ENCODE peak calls at places on chromosomes 4 and X, in nine cellular contexts. One of them, this sample, is unnamed.

GRCh38 chr4:110046588-110047049 is 133.9 kb downstream of the EGF start:
- DNase-seq in GM12892: no peak
- DNase-seq in naive B cell: no peak
- DNase-seq in activated CD8-positive, alpha-beta memory T cell treated with anti-CD3 and anti-CD28 coated beads, Interleukin-2, amount 50 U/mL, for 4 hours: no peak
- DNase-seq in PC-3: peak; percentile 48
- DNase-seq in OCI-LY7: no peak
- DNase-seq in T1000: no peak
- DNase-seq in lung: no peak
- DNase-seq in left ventricle myocardium inferior: no peak
- DNase-seq in this sample: no peak

GRCh38 chr4:8642651-8643321 is 50.2 kb downstream of the CPZ start:
- DNase-seq in GM12892: no peak
- DNase-seq in naive B cell: no peak
- DNase-seq in activated CD8-positive, alpha-beta memory T cell treated with anti-CD3 and anti-CD28 coated beads, Interleukin-2, amount 50 U/mL, for 4 hours: no peak
- DNase-seq in PC-3: no peak
- DNase-seq in OCI-LY7: no peak
- DNase-seq in T1000: no peak
- DNase-seq in lung: no peak
- DNase-seq in left ventricle myocardium inferior: no peak
- DNase-seq in this sample: no peak

GRCh38 chrX:109936114-109936513 is 66.8 kb upstream of the TMEM164 start:
- DNase-seq in GM12892: no peak
- DNase-seq in naive B cell: no peak
- DNase-seq in activated CD8-positive, alpha-beta memory T cell treated with anti-CD3 and anti-CD28 coated beads, Interleukin-2, amount 50 U/mL, for 4 hours: no peak
- DNase-seq in PC-3: no peak
- DNase-seq in OCI-LY7: no peak
- DNase-seq in T1000: no peak
- DNase-seq in lung: no peak
- DNase-seq in left ventricle myocardium inferior: no peak
- DNase-seq in this sample: no peak

GRCh38 chr4:114692958-114693357 is 94.4 kb downstream of the UGT8 start:
- DNase-seq in GM12892: no peak
- DNase-seq in naive B cell: no peak
- DNase-seq in activated CD8-positive, alpha-beta memory T cell treated with anti-CD3 and anti-CD28 coated beads, Interleukin-2, amount 50 U/mL, for 4 hours: no peak
- DNase-seq in PC-3: no peak
- DNase-seq in OCI-LY7: no peak
- DNase-seq in T1000: no peak
- DNase-seq in lung: no peak
- DNase-seq in left ventricle myocardium inferior: no peak
- DNase-seq in this sample: no peak

GRCh38 chr4:36177946-36178345 is 66.4 kb downstream of the ARAP2 start:
- DNase-seq in GM12892: no peak
- DNase-seq in naive B cell: no peak
- DNase-seq in activated CD8-positive, alpha-beta memory T cell treated with anti-CD3 and anti-CD28 coated beads, Interleukin-2, amount 50 U/mL, for 4 hours: no peak
- DNase-seq in PC-3: peak; percentile 81
- DNase-seq in OCI-LY7: no peak
- DNase-seq in T1000: no peak
- DNase-seq in lung: no peak
- DNase-seq in left ventricle myocardium inferior: no peak
- DNase-seq in this sample: no peak

GRCh38 chr4:185352741-185353140 is 43.0 kb downstream of the LRP2BP start:
- DNase-seq in GM12892: no peak
- DNase-seq in naive B cell: no peak
- DNase-seq in activated CD8-positive, alpha-beta memory T cell treated with anti-CD3 and anti-CD28 coated beads, Interleukin-2, amount 50 U/mL, for 4 hours: no peak
- DNase-seq in PC-3: no peak
- DNase-seq in OCI-LY7: peak; percentile 8
- DNase-seq in T1000: no peak
- DNase-seq in lung: no peak
- DNase-seq in left ventricle myocardium inferior: no peak
- DNase-seq in this sample: no peak

GRCh38 chr4:6943012-6943869 is 33.6 kb downstream of the TBC1D14 start:
- DNase-seq in GM12892: no peak
- DNase-seq in naive B cell: no peak
- DNase-seq in activated CD8-positive, alpha-beta memory T cell treated with anti-CD3 and anti-CD28 coated beads, Interleukin-2, amount 50 U/mL, for 4 hours: no peak
- DNase-seq in PC-3: no peak
- DNase-seq in OCI-LY7: no peak
- DNase-seq in T1000: no peak
- DNase-seq in lung: no peak
- DNase-seq in left ventricle myocardium inferior: no peak
- DNase-seq in this sample: no peak

GRCh38 chr4:128876194-128876593 is 66.7 kb downstream of the JADE1 start:
- DNase-seq in GM12892: no peak
- DNase-seq in naive B cell: no peak
- DNase-seq in activated CD8-positive, alpha-beta memory T cell treated with anti-CD3 and anti-CD28 coated beads, Interleukin-2, amount 50 U/mL, for 4 hours: no peak
- DNase-seq in PC-3: no peak
- DNase-seq in OCI-LY7: no peak
- DNase-seq in T1000: no peak
- DNase-seq in lung: no peak
- DNase-seq in left ventricle myocardium inferior: no peak
- DNase-seq in this sample: no peak

GRCh38 chrX:38175140-38175539 is 45.5 kb downstream of the SRPX start:
- DNase-seq in GM12892: no peak
- DNase-seq in naive B cell: no peak
- DNase-seq in activated CD8-positive, alpha-beta memory T cell treated with anti-CD3 and anti-CD28 coated beads, Interleukin-2, amount 50 U/mL, for 4 hours: no peak
- DNase-seq in PC-3: peak; percentile 66
- DNase-seq in OCI-LY7: peak; percentile 37
- DNase-seq in T1000: no peak
- DNase-seq in lung: no peak
- DNase-seq in left ventricle myocardium inferior: no peak
- DNase-seq in this sample: no peak

GRCh38 chr4:76430519-76431388 is 4.3 kb upstream of the SHROOM3 start:
- DNase-seq in GM12892: no peak
- DNase-seq in naive B cell: peak; percentile 24
- DNase-seq in activated CD8-positive, alpha-beta memory T cell treated with anti-CD3 and anti-CD28 coated beads, Interleukin-2, amount 50 U/mL, for 4 hours: no peak
- DNase-seq in PC-3: peak; percentile 71
- DNase-seq in OCI-LY7: peak; percentile 46
- DNase-seq in T1000: no peak
- DNase-seq in lung: no peak
- DNase-seq in left ventricle myocardium inferior: no peak
- DNase-seq in this sample: peak; percentile 13

GRCh38 chrX:68438575-68438974 is 5.3 kb upstream of the OPHN1 start:
- DNase-seq in GM12892: no peak
- DNase-seq in naive B cell: no peak
- DNase-seq in activated CD8-positive, alpha-beta memory T cell treated with anti-CD3 and anti-CD28 coated beads, Interleukin-2, amount 50 U/mL, for 4 hours: no peak
- DNase-seq in PC-3: peak; percentile 8
- DNase-seq in OCI-LY7: no peak
- DNase-seq in T1000: no peak
- DNase-seq in lung: peak; percentile 52
- DNase-seq in left ventricle myocardium inferior: no peak
- DNase-seq in this sample: no peak

GRCh38 chr4:575281-576141 is 584 bp downstream of the TMEM271 start:
- DNase-seq in GM12892: no peak
- DNase-seq in naive B cell: no peak
- DNase-seq in activated CD8-positive, alpha-beta memory T cell treated with anti-CD3 and anti-CD28 coated beads, Interleukin-2, amount 50 U/mL, for 4 hours: no peak
- DNase-seq in PC-3: no peak
- DNase-seq in OCI-LY7: no peak
- DNase-seq in T1000: no peak
- DNase-seq in lung: peak; percentile 39
- DNase-seq in left ventricle myocardium inferior: no peak
- DNase-seq in this sample: no peak

GRCh38 chr4:8653326-8654000 is 60.9 kb downstream of the CPZ start:
- DNase-seq in GM12892: no peak
- DNase-seq in naive B cell: no peak
- DNase-seq in activated CD8-positive, alpha-beta memory T cell treated with anti-CD3 and anti-CD28 coated beads, Interleukin-2, amount 50 U/mL, for 4 hours: no peak
- DNase-seq in PC-3: no peak
- DNase-seq in OCI-LY7: no peak
- DNase-seq in T1000: no peak
- DNase-seq in lung: no peak
- DNase-seq in left ventricle myocardium inferior: no peak
- DNase-seq in this sample: no peak

GRCh38 chr4:68905598-68906237 is 45.9 kb downstream of the UGT2A3 start:
- DNase-seq in GM12892: no peak
- DNase-seq in naive B cell: no peak
- DNase-seq in activated CD8-positive, alpha-beta memory T cell treated with anti-CD3 and anti-CD28 coated beads, Interleukin-2, amount 50 U/mL, for 4 hours: no peak
- DNase-seq in PC-3: peak; percentile 74
- DNase-seq in OCI-LY7: no peak
- DNase-seq in T1000: no peak
- DNase-seq in lung: no peak
- DNase-seq in left ventricle myocardium inferior: no peak
- DNase-seq in this sample: no peak

GRCh38 chr4:137640156-137640837 is 108.0 kb upstream of the PCDH18 start:
- DNase-seq in GM12892: no peak
- DNase-seq in naive B cell: no peak
- DNase-seq in activated CD8-positive, alpha-beta memory T cell treated with anti-CD3 and anti-CD28 coated beads, Interleukin-2, amount 50 U/mL, for 4 hours: no peak
- DNase-seq in PC-3: no peak
- DNase-seq in OCI-LY7: no peak
- DNase-seq in T1000: no peak
- DNase-seq in lung: no peak
- DNase-seq in left ventricle myocardium inferior: no peak
- DNase-seq in this sample: no peak

GRCh38 chr4:16129336-16129735 is 45.5 kb upstream of the PROM1 start:
- DNase-seq in GM12892: no peak
- DNase-seq in naive B cell: no peak
- DNase-seq in activated CD8-positive, alpha-beta memory T cell treated with anti-CD3 and anti-CD28 coated beads, Interleukin-2, amount 50 U/mL, for 4 hours: no peak
- DNase-seq in PC-3: no peak
- DNase-seq in OCI-LY7: no peak
- DNase-seq in T1000: no peak
- DNase-seq in lung: no peak
- DNase-seq in left ventricle myocardium inferior: no peak
- DNase-seq in this sample: no peak

GRCh38 chr4:92035666-92036065 is 268.1 kb upstream of the GRID2 start:
- DNase-seq in GM12892: no peak
- DNase-seq in naive B cell: no peak
- DNase-seq in activated CD8-positive, alpha-beta memory T cell treated with anti-CD3 and anti-CD28 coated beads, Interleukin-2, amount 50 U/mL, for 4 hours: no peak
- DNase-seq in PC-3: no peak
- DNase-seq in OCI-LY7: no peak
- DNase-seq in T1000: no peak
- DNase-seq in lung: no peak
- DNase-seq in left ventricle myocardium inferior: no peak
- DNase-seq in this sample: no peak

GRCh38 chr4:97498875-97499274 is 644.4 kb downstream of the STPG2 start:
- DNase-seq in GM12892: no peak
- DNase-seq in naive B cell: no peak
- DNase-seq in activated CD8-positive, alpha-beta memory T cell treated with anti-CD3 and anti-CD28 coated beads, Interleukin-2, amount 50 U/mL, for 4 hours: no peak
- DNase-seq in PC-3: peak; percentile 92
- DNase-seq in OCI-LY7: no peak
- DNase-seq in T1000: peak; percentile 23
- DNase-seq in lung: no peak
- DNase-seq in left ventricle myocardium inferior: no peak
- DNase-seq in this sample: no peak

GRCh38 chrX:137427813-137428212 is 138.1 kb upstream of the ZIC3 start:
- DNase-seq in GM12892: peak; percentile 19
- DNase-seq in naive B cell: no peak
- DNase-seq in activated CD8-positive, alpha-beta memory T cell treated with anti-CD3 and anti-CD28 coated beads, Interleukin-2, amount 50 U/mL, for 4 hours: no peak
- DNase-seq in PC-3: no peak
- DNase-seq in OCI-LY7: no peak
- DNase-seq in T1000: no peak
- DNase-seq in lung: no peak
- DNase-seq in left ventricle myocardium inferior: no peak
- DNase-seq in this sample: no peak

GRCh38 chrX:39969099-39969825 is 128.5 kb downstream of the BCOR start:
- DNase-seq in GM12892: no peak
- DNase-seq in naive B cell: no peak
- DNase-seq in activated CD8-positive, alpha-beta memory T cell treated with anti-CD3 and anti-CD28 coated beads, Interleukin-2, amount 50 U/mL, for 4 hours: peak; percentile 21
- DNase-seq in PC-3: no peak
- DNase-seq in OCI-LY7: peak; percentile 42
- DNase-seq in T1000: no peak
- DNase-seq in lung: no peak
- DNase-seq in left ventricle myocardium inferior: no peak
- DNase-seq in this sample: no peak

GRCh38 chr4:28075557-28075956 is 1214.9 kb downstream of the STIM2 start:
- DNase-seq in GM12892: no peak
- DNase-seq in naive B cell: no peak
- DNase-seq in activated CD8-positive, alpha-beta memory T cell treated with anti-CD3 and anti-CD28 coated beads, Interleukin-2, amount 50 U/mL, for 4 hours: no peak
- DNase-seq in PC-3: no peak
- DNase-seq in OCI-LY7: no peak
- DNase-seq in T1000: no peak
- DNase-seq in lung: no peak
- DNase-seq in left ventricle myocardium inferior: no peak
- DNase-seq in this sample: no peak

GRCh38 chr4:143025111-143025704 is 159.5 kb upstream of the USP38 start:
- DNase-seq in GM12892: no peak
- DNase-seq in naive B cell: no peak
- DNase-seq in activated CD8-positive, alpha-beta memory T cell treated with anti-CD3 and anti-CD28 coated beads, Interleukin-2, amount 50 U/mL, for 4 hours: no peak
- DNase-seq in PC-3: peak; percentile 55
- DNase-seq in OCI-LY7: no peak
- DNase-seq in T1000: peak; percentile 9
- DNase-seq in lung: no peak
- DNase-seq in left ventricle myocardium inferior: no peak
- DNase-seq in this sample: peak; percentile 10

GRCh38 chr4:182560358-182560757 is 317.2 kb downstream of the TENM3 start:
- DNase-seq in GM12892: no peak
- DNase-seq in naive B cell: no peak
- DNase-seq in activated CD8-positive, alpha-beta memory T cell treated with anti-CD3 and anti-CD28 coated beads, Interleukin-2, amount 50 U/mL, for 4 hours: no peak
- DNase-seq in PC-3: no peak
- DNase-seq in OCI-LY7: no peak
- DNase-seq in T1000: no peak
- DNase-seq in lung: no peak
- DNase-seq in left ventricle myocardium inferior: no peak
- DNase-seq in this sample: no peak

GRCh38 chr4:158159054-158159717 is 13.6 kb downstream of the GASK1B start:
- DNase-seq in GM12892: no peak
- DNase-seq in naive B cell: no peak
- DNase-seq in activated CD8-positive, alpha-beta memory T cell treated with anti-CD3 and anti-CD28 coated beads, Interleukin-2, amount 50 U/mL, for 4 hours: no peak
- DNase-seq in PC-3: peak; percentile 12
- DNase-seq in OCI-LY7: no peak
- DNase-seq in T1000: no peak
- DNase-seq in lung: no peak
- DNase-seq in left ventricle myocardium inferior: no peak
- DNase-seq in this sample: no peak

GRCh38 chr4:169201144-169202124 is 69.3 kb downstream of the SH3RF1 start:
- DNase-seq in GM12892: no peak
- DNase-seq in naive B cell: no peak
- DNase-seq in activated CD8-positive, alpha-beta memory T cell treated with anti-CD3 and anti-CD28 coated beads, Interleukin-2, amount 50 U/mL, for 4 hours: no peak
- DNase-seq in PC-3: no peak
- DNase-seq in OCI-LY7: no peak
- DNase-seq in T1000: no peak
- DNase-seq in lung: no peak
- DNase-seq in left ventricle myocardium inferior: no peak
- DNase-seq in this sample: peak; percentile 27

GRCh38 chr4:6079965-6080364 is 61.7 kb upstream of the C4orf50 start:
- DNase-seq in GM12892: no peak
- DNase-seq in naive B cell: no peak
- DNase-seq in activated CD8-positive, alpha-beta memory T cell treated with anti-CD3 and anti-CD28 coated beads, Interleukin-2, amount 50 U/mL, for 4 hours: no peak
- DNase-seq in PC-3: no peak
- DNase-seq in OCI-LY7: no peak
- DNase-seq in T1000: no peak
- DNase-seq in lung: no peak
- DNase-seq in left ventricle myocardium inferior: no peak
- DNase-seq in this sample: no peak